ENCODE peak calls at places on chromosomes 2 and 18, in nine cellular contexts. R is heart left ventricle, E is upper lobe of right lung, B is testis, V is astrocyte, K is neural progenitor cell, J is psoas muscle, D is lower leg skin, L is HepG2. S is an unnamed sample.

GRCh38 chr2:11121099-11121822 is 34.0 kb upstream of the SLC66A3 start:
- DNase-seq in V (no peak), L (no peak), R (no peak), K (peak; percentile 50), J (no peak), E (no peak), B (no peak), D (no peak), S (peak; percentile 65)

GRCh38 chr2:96788393-96789244 is 27.4 kb upstream of the CNNM3 start:
- DNase-seq in D (no peak), J (peak; percentile 89), K (no peak), B (peak; percentile 57), E (no peak), V (peak; percentile 16), R (peak; percentile 76), L (no peak), S (peak; percentile 36)

GRCh38 chr2:203982276-203982675 is 45.7 kb downstream of the ICOS start:
- DNase-seq in L (no peak), B (no peak), D (no peak), K (no peak), V (no peak), R (no peak), J (no peak), E (no peak), S (no peak)

GRCh38 chr2:182132605-182133004 is 147.0 kb downstream of the PPP1R1C start:
- DNase-seq in J (no peak), L (no peak), V (no peak), K (no peak), D (no peak), B (no peak), R (no peak), E (no peak), S (no peak)

GRCh38 chr2:143058795-143059194 is 70.4 kb upstream of the ARHGAP15 start:
- DNase-seq in K (no peak), L (no peak), V (no peak), E (no peak), B (no peak), R (no peak), J (no peak), D (no peak), S (no peak)

GRCh38 chr2:191631754-191632153 is 46.2 kb upstream of the NABP1 start:
- DNase-seq in K (no peak), L (peak; percentile 35), D (no peak), V (no peak), R (no peak), B (no peak), E (peak; percentile 77), J (no peak), S (no peak)

GRCh38 chr2:203705184-203705583 is 1.3 kb upstream of the CD28 start:
- DNase-seq in K (no peak), V (no peak), E (no peak), B (no peak), R (no peak), L (no peak), J (no peak), D (no peak), S (no peak)

GRCh38 chr2:13714466-13714865 is 918.1 kb upstream of the LRATD1 start:
- DNase-seq in L (no peak), D (no peak), J (no peak), K (no peak), B (no peak), V (peak; percentile 29), E (no peak), R (no peak), S (no peak)

GRCh38 chr2:118847447-118848172 is at the start of gene EN1:
- DNase-seq in K (peak; percentile 82), V (peak; percentile 82), L (no peak), R (no peak), D (peak; percentile 96), E (no peak), B (peak; percentile 70), J (peak; percentile 91), S (peak; percentile 94)

GRCh38 chr2:132909427-132909826 is 239.4 kb upstream of the LYPD1 start:
- DNase-seq in K (no peak), J (no peak), L (no peak), E (no peak), R (no peak), D (no peak), V (peak; percentile 65), B (no peak), S (no peak)

GRCh38 chr18:41681138-41681881 is 273.7 kb upstream of the PIK3C3 start:
- DNase-seq in V (peak; percentile 11), K (no peak), D (no peak), L (no peak), B (no peak), J (no peak), R (no peak), E (no peak), S (no peak)

GRCh38 chr2:56132138-56132537 is 51.7 kb upstream of the CCDC85A start:
- DNase-seq in B (no peak), V (peak; percentile 19), L (peak; percentile 60), D (no peak), J (no peak), E (no peak), R (no peak), K (peak; percentile 62), S (no peak)

GRCh38 chr2:101729521-101730190 is 32.1 kb downstream of the MAP4K4 start:
- DNase-seq in D (no peak), E (no peak), J (no peak), K (no peak), B (no peak), V (no peak), L (no peak), R (no peak), S (no peak)

GRCh38 chr18:33014060-33014796 is 241.4 kb upstream of the KLHL14 start:
- DNase-seq in L (peak; percentile 64), K (no peak), D (no peak), R (no peak), V (no peak), E (no peak), B (no peak), J (no peak), S (no peak)
- H3K4me3 ChIP-seq in L (no peak overlapping the region), K (no peak overlapping the region), D (no peak overlapping the region), R (no peak overlapping the region), V (no peak overlapping the region), E (no peak overlapping the region), B (no peak overlapping the region), J (no peak overlapping the region), S (no peak overlapping the region)

DNA sequence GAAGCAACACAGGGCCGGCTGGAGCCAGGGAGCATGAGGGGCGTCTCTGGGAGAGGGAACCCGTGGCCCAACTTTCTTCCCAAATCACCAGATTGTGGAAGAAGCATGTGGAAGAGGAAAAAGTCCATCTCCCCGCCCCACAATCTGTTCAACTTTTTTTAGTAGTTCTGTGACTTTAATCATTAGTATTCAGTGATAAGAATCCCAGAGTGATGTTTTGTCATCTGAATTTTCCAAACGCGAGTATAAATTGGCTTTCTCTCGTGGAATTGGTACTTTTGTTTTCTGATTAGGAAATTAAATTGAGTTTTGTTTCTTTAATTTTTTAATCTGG is 134.9 kb upstream of the EPC2 start:
- DNase-seq in D (no peak), L (no peak), R (no peak), B (no peak), J (no peak), K (no peak), E (no peak), V (no peak), S (no peak)
- H3K4me3 ChIP-seq in D (no peak overlapping the region), L (peak overlapping the region; percentile 53), R (no peak overlapping the region), B (peak overlapping the region; percentile 8), J (peak overlapping the region; percentile 54), K (no peak overlapping the region), E (peak overlapping the region; percentile 39), V (no peak overlapping the region), S (no peak overlapping the region)

GRCh38 chr18:37566479-37567060 is 972 bp upstream of the CELF4 start:
- DNase-seq in J (no peak), D (no peak), K (peak; percentile 36), L (no peak), E (peak; percentile 61), R (no peak), B (peak; percentile 35), V (no peak), S (peak; percentile 83)

GRCh38 chr18:37564796-37565137 is 831 bp downstream of the CELF4 start:
- DNase-seq in E (peak; percentile 75), V (peak; percentile 26), R (no peak), B (peak; percentile 85), L (no peak), K (peak; percentile 93), D (no peak), J (peak; percentile 71), S (peak; percentile 91)

GRCh38 chr18:37565138-37565984 is at the start of gene CELF4:
- DNase-seq in E (peak; percentile 64), D (no peak), J (no peak), B (peak; percentile 36), R (no peak), L (no peak), V (no peak), K (peak; percentile 51), S (peak; percentile 64)

GRCh38 chr18:37567061-37567993 is 1.7 kb upstream of the CELF4 start:
- DNase-seq in D (no peak), K (peak; percentile 37), J (no peak), B (no peak), E (peak; percentile 53), R (no peak), V (no peak), L (no peak), S (peak; percentile 80)

GRCh38 chr18:37565985-37566478 is 434 bp upstream of the CELF4 start:
- DNase-seq in B (peak; percentile 82), E (peak; percentile 69), L (no peak), R (peak; percentile 77), K (peak; percentile 86), D (no peak), V (no peak), J (peak; percentile 76), S (peak; percentile 96)
- H3K4me3 ChIP-seq in B (peak overlapping the region; percentile 71), E (peak overlapping the region; percentile 56), L (no peak overlapping the region), R (peak overlapping the region; percentile 40), K (peak overlapping the region; percentile 81), D (no peak overlapping the region), V (peak overlapping the region; percentile 52), J (peak overlapping the region; percentile 73), S (peak overlapping the region; percentile 70)

DNA sequence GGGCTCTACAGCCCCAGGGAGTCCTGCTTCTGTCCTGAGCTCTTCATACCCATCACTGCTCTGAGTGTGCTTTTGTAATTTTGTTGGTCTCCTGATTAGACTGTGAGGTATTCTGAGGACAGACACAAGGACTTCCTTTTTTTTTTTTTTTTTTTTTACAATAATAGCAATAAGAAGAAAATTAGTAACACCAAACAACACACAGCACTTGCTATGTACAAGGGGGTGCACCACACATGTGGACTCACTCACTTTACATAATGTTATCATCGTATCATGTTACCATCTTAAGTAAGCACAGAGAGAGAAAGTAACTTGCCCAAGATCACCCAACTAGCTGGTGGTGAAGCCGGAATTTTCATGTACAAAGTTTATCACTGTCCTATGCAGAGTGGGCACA is 34.5 kb downstream of the MBP start:
- DNase-seq in D (peak; percentile 28), R (no peak), K (no peak), B (no peak), V (peak; percentile 53), L (no peak), J (no peak), E (no peak), S (no peak)
- H3K4me3 ChIP-seq in D (no peak overlapping the region), R (no peak overlapping the region), K (no peak overlapping the region), B (no peak overlapping the region), V (peak overlapping the region; percentile 26), L (no peak overlapping the region), J (peak overlapping the region; percentile 9), E (no peak overlapping the region), S (no peak overlapping the region)

S was measured in H7.